ENCODE peak calls at places on chromosomes 2 and 18, in five cellular contexts. One of them, this sample, is unnamed.

GRCh38 chr2:218051908-218052307 is 17.1 kb upstream of the RUFY4 start:
- DNase-seq in cardiac muscle cell: no peak
- DNase-seq in adrenal gland: no peak
- DNase-seq in naive thymus-derived CD4-positive, alpha-beta T cell: no peak
- DNase-seq in thoracic aorta: no peak
- DNase-seq in this sample: no peak

GRCh38 chr18:13775058-13775457 is 48.6 kb downstream of the RNMT start:
- DNase-seq in cardiac muscle cell: no peak
- DNase-seq in adrenal gland: no peak
- DNase-seq in naive thymus-derived CD4-positive, alpha-beta T cell: no peak
- DNase-seq in thoracic aorta: no peak
- DNase-seq in this sample: no peak

GRCh38 chr2:42141687-42142475 is 27.3 kb upstream of the EML4 start:
- DNase-seq in cardiac muscle cell: peak; percentile 30
- DNase-seq in adrenal gland: peak; percentile 73
- DNase-seq in naive thymus-derived CD4-positive, alpha-beta T cell: no peak
- DNase-seq in thoracic aorta: no peak
- DNase-seq in this sample: peak; percentile 63

GRCh38 chr2:118246726-118247125 is 158.5 kb downstream of the INSIG2 start:
- DNase-seq in cardiac muscle cell: no peak
- DNase-seq in adrenal gland: peak; percentile 80
- DNase-seq in naive thymus-derived CD4-positive, alpha-beta T cell: no peak
- DNase-seq in thoracic aorta: no peak
- DNase-seq in this sample: no peak

GRCh38 chr2:60516383-60516811 is 37.1 kb downstream of the BCL11A start:
- DNase-seq in cardiac muscle cell: no peak
- DNase-seq in adrenal gland: peak; percentile 68
- DNase-seq in naive thymus-derived CD4-positive, alpha-beta T cell: no peak
- DNase-seq in thoracic aorta: no peak
- DNase-seq in this sample: no peak

GRCh38 chr2:111028720-111029119 is 92.0 kb upstream of the BCL2L11 start:
- DNase-seq in cardiac muscle cell: no peak
- DNase-seq in adrenal gland: no peak
- DNase-seq in naive thymus-derived CD4-positive, alpha-beta T cell: no peak
- DNase-seq in thoracic aorta: no peak
- DNase-seq in this sample: no peak

GRCh38 chr18:71327443-71328120 is 1038.7 kb downstream of the SOCS6 start:
- DNase-seq in cardiac muscle cell: no peak
- DNase-seq in adrenal gland: no peak
- DNase-seq in naive thymus-derived CD4-positive, alpha-beta T cell: no peak
- DNase-seq in thoracic aorta: no peak
- DNase-seq in this sample: no peak

GRCh38 chr2:232335859-232336215 is 42.7 kb upstream of the ALPP start:
- DNase-seq in cardiac muscle cell: no peak
- DNase-seq in adrenal gland: no peak
- DNase-seq in naive thymus-derived CD4-positive, alpha-beta T cell: no peak
- DNase-seq in thoracic aorta: no peak
- DNase-seq in this sample: no peak

GRCh38 chr2:106886916-106887758 is 1.2 kb upstream of the ST6GAL2 start:
- DNase-seq in cardiac muscle cell: peak; percentile 60
- DNase-seq in adrenal gland: no peak
- DNase-seq in naive thymus-derived CD4-positive, alpha-beta T cell: no peak
- DNase-seq in thoracic aorta: peak; percentile 11
- DNase-seq in this sample: peak; percentile 38

GRCh38 chr18:28834889-28835288 is 658.0 kb upstream of the CDH2 start:
- DNase-seq in cardiac muscle cell: no peak
- DNase-seq in adrenal gland: no peak
- DNase-seq in naive thymus-derived CD4-positive, alpha-beta T cell: no peak
- DNase-seq in thoracic aorta: no peak
- DNase-seq in this sample: no peak

GRCh38 chr2:152738438-152738837 is 20.0 kb downstream of the ARL6IP6 start:
- DNase-seq in cardiac muscle cell: no peak
- DNase-seq in adrenal gland: no peak
- DNase-seq in naive thymus-derived CD4-positive, alpha-beta T cell: no peak
- DNase-seq in thoracic aorta: no peak
- DNase-seq in this sample: no peak

GRCh38 chr2:227767830-227768229 is 22.1 kb downstream of the SCYGR8 start:
- DNase-seq in cardiac muscle cell: no peak
- DNase-seq in adrenal gland: no peak
- DNase-seq in naive thymus-derived CD4-positive, alpha-beta T cell: no peak
- DNase-seq in thoracic aorta: no peak
- DNase-seq in this sample: no peak

GRCh38 chr2:53911434-53912189 is 51.8 kb upstream of the GPR75 start:
- DNase-seq in cardiac muscle cell: peak; percentile 0
- DNase-seq in adrenal gland: no peak
- DNase-seq in naive thymus-derived CD4-positive, alpha-beta T cell: no peak
- DNase-seq in thoracic aorta: no peak
- DNase-seq in this sample: no peak

GRCh38 chr2:198214108-198214736 is 409.8 kb downstream of the PLCL1 start:
- DNase-seq in cardiac muscle cell: no peak
- DNase-seq in adrenal gland: no peak
- DNase-seq in naive thymus-derived CD4-positive, alpha-beta T cell: no peak
- DNase-seq in thoracic aorta: no peak
- DNase-seq in this sample: no peak

GRCh38 chr2:232522014-232522854 is 2.0 kb downstream of the PRSS56 start:
- DNase-seq in cardiac muscle cell: peak; percentile 68
- DNase-seq in adrenal gland: no peak
- DNase-seq in naive thymus-derived CD4-positive, alpha-beta T cell: peak; percentile 31
- DNase-seq in thoracic aorta: no peak
- DNase-seq in this sample: peak; percentile 41

GRCh38 chr2:153543639-153544071 is 65.1 kb upstream of the RPRM start:
- DNase-seq in cardiac muscle cell: peak; percentile 9
- DNase-seq in adrenal gland: no peak
- DNase-seq in naive thymus-derived CD4-positive, alpha-beta T cell: no peak
- DNase-seq in thoracic aorta: no peak
- DNase-seq in this sample: no peak

GRCh38 chr2:153477096-153477555 is 1.4 kb downstream of the RPRM start:
- DNase-seq in cardiac muscle cell: peak; percentile 32
- DNase-seq in adrenal gland: no peak
- DNase-seq in naive thymus-derived CD4-positive, alpha-beta T cell: no peak
- DNase-seq in thoracic aorta: no peak
- DNase-seq in this sample: no peak

GRCh38 chr18:48862116-48862515 is 88.6 kb downstream of the SMAD7 start:
- DNase-seq in cardiac muscle cell: no peak
- DNase-seq in adrenal gland: no peak
- DNase-seq in naive thymus-derived CD4-positive, alpha-beta T cell: no peak
- DNase-seq in thoracic aorta: no peak
- DNase-seq in this sample: no peak

GRCh38 chr18:12606592-12607315 is 51.2 kb downstream of the SPIRE1 start:
- DNase-seq in cardiac muscle cell: no peak
- DNase-seq in adrenal gland: no peak
- DNase-seq in naive thymus-derived CD4-positive, alpha-beta T cell: no peak
- DNase-seq in thoracic aorta: no peak
- DNase-seq in this sample: no peak

GRCh38 chr2:237092920-237093781 is 7.5 kb downstream of the COPS8 start:
- DNase-seq in cardiac muscle cell: peak; percentile 44
- DNase-seq in adrenal gland: peak; percentile 65
- DNase-seq in naive thymus-derived CD4-positive, alpha-beta T cell: no peak
- DNase-seq in thoracic aorta: no peak
- DNase-seq in this sample: no peak

GRCh38 chr2:175836361-175836760 is 165.7 kb downstream of the LNPK start:
- DNase-seq in cardiac muscle cell: no peak
- DNase-seq in adrenal gland: no peak
- DNase-seq in naive thymus-derived CD4-positive, alpha-beta T cell: no peak
- DNase-seq in thoracic aorta: no peak
- DNase-seq in this sample: no peak

GRCh38 chr2:111116016-111116746 is 4.5 kb upstream of the BCL2L11 start:
- DNase-seq in cardiac muscle cell: no peak
- DNase-seq in adrenal gland: no peak
- DNase-seq in naive thymus-derived CD4-positive, alpha-beta T cell: no peak
- DNase-seq in thoracic aorta: no peak
- DNase-seq in this sample: no peak

GRCh38 chr18:76161983-76162382 is 333.1 kb downstream of the ZNF516 start:
- DNase-seq in cardiac muscle cell: no peak
- DNase-seq in adrenal gland: no peak
- DNase-seq in naive thymus-derived CD4-positive, alpha-beta T cell: no peak
- DNase-seq in thoracic aorta: no peak
- DNase-seq in this sample: no peak

GRCh38 chr2:140873915-140874531 is 1256.8 kb downstream of the LRP1B start:
- DNase-seq in cardiac muscle cell: no peak
- DNase-seq in adrenal gland: no peak
- DNase-seq in naive thymus-derived CD4-positive, alpha-beta T cell: no peak
- DNase-seq in thoracic aorta: no peak
- DNase-seq in this sample: no peak

GRCh38 chr2:86833315-86833714 is 28.4 kb downstream of the CD8B start:
- DNase-seq in cardiac muscle cell: no peak
- DNase-seq in adrenal gland: no peak
- DNase-seq in naive thymus-derived CD4-positive, alpha-beta T cell: no peak
- DNase-seq in thoracic aorta: no peak
- DNase-seq in this sample: no peak

GRCh38 chr2:136389809-136390208 is 271.9 kb upstream of the CXCR4 start:
- DNase-seq in cardiac muscle cell: no peak
- DNase-seq in adrenal gland: no peak
- DNase-seq in naive thymus-derived CD4-positive, alpha-beta T cell: no peak
- DNase-seq in thoracic aorta: no peak
- DNase-seq in this sample: no peak

GRCh38 chr2:18626256-18626668 is 36.9 kb upstream of the NT5C1B start:
- DNase-seq in cardiac muscle cell: no peak
- DNase-seq in adrenal gland: no peak
- DNase-seq in naive thymus-derived CD4-positive, alpha-beta T cell: no peak
- DNase-seq in thoracic aorta: no peak
- DNase-seq in this sample: no peak

GRCh38 chr2:97997774-97998392 is 2.1 kb upstream of the TMEM131 start:
- DNase-seq in cardiac muscle cell: no peak
- DNase-seq in adrenal gland: no peak
- DNase-seq in naive thymus-derived CD4-positive, alpha-beta T cell: no peak
- DNase-seq in thoracic aorta: no peak
- DNase-seq in this sample: no peak

GRCh38 chr18:63186520-63186919 is 133.0 kb downstream of the BCL2 start:
- DNase-seq in cardiac muscle cell: no peak
- DNase-seq in adrenal gland: no peak
- DNase-seq in naive thymus-derived CD4-positive, alpha-beta T cell: no peak
- DNase-seq in thoracic aorta: no peak
- DNase-seq in this sample: no peak
- H3K4me1 ChIP-seq in cardiac muscle cell: peaks cover 21% of the 10 kb centered on the region
- H3K4me1 ChIP-seq in adrenal gland: no peaks in the 10 kb centered on the region
- H3K4me1 ChIP-seq in naive thymus-derived CD4-positive, alpha-beta T cell: peaks cover 6% of the 10 kb centered on the region
- H3K4me1 ChIP-seq in thoracic aorta: peaks cover 9% of the 10 kb centered on the region
- H3K4me1 ChIP-seq in this sample: peaks cover 16% of the 10 kb centered on the region

GRCh38 chr2:215506604-215506990 is 70.7 kb upstream of the FN1 start:
- DNase-seq in cardiac muscle cell: no peak
- DNase-seq in adrenal gland: no peak
- DNase-seq in naive thymus-derived CD4-positive, alpha-beta T cell: no peak
- DNase-seq in thoracic aorta: no peak
- DNase-seq in this sample: no peak
- H3K36me3 ChIP-seq in cardiac muscle cell: no peaks in the 10 kb centered on the region
- H3K36me3 ChIP-seq in adrenal gland: no peaks in the 10 kb centered on the region
- H3K36me3 ChIP-seq in naive thymus-derived CD4-positive, alpha-beta T cell: no peaks in the 10 kb centered on the region
- H3K36me3 ChIP-seq in thoracic aorta: no peaks in the 10 kb centered on the region
- H3K36me3 ChIP-seq in this sample: no peaks in the 10 kb centered on the region

GRCh38 chr2:46848446-46848845 is 67.2 kb downstream of the MCFD2 start:
- DNase-seq in cardiac muscle cell: no peak
- DNase-seq in adrenal gland: peak; percentile 66
- DNase-seq in naive thymus-derived CD4-positive, alpha-beta T cell: no peak
- DNase-seq in thoracic aorta: no peak
- DNase-seq in this sample: no peak

GRCh38 chr2:46849080-46849715 is 66.4 kb downstream of the MCFD2 start:
- DNase-seq in cardiac muscle cell: no peak
- DNase-seq in adrenal gland: no peak
- DNase-seq in naive thymus-derived CD4-positive, alpha-beta T cell: no peak
- DNase-seq in thoracic aorta: no peak
- DNase-seq in this sample: no peak

GRCh38 chr2:46850742-46851141 is 64.9 kb downstream of the MCFD2 start:
- DNase-seq in cardiac muscle cell: no peak
- DNase-seq in adrenal gland: peak; percentile 91
- DNase-seq in naive thymus-derived CD4-positive, alpha-beta T cell: no peak
- DNase-seq in thoracic aorta: peak; percentile 39
- DNase-seq in this sample: no peak

GRCh38 chr2:46847726-46848421 is 67.7 kb downstream of the MCFD2 start:
- DNase-seq in cardiac muscle cell: no peak
- DNase-seq in adrenal gland: no peak
- DNase-seq in naive thymus-derived CD4-positive, alpha-beta T cell: no peak
- DNase-seq in thoracic aorta: no peak
- DNase-seq in this sample: no peak

DNA sequence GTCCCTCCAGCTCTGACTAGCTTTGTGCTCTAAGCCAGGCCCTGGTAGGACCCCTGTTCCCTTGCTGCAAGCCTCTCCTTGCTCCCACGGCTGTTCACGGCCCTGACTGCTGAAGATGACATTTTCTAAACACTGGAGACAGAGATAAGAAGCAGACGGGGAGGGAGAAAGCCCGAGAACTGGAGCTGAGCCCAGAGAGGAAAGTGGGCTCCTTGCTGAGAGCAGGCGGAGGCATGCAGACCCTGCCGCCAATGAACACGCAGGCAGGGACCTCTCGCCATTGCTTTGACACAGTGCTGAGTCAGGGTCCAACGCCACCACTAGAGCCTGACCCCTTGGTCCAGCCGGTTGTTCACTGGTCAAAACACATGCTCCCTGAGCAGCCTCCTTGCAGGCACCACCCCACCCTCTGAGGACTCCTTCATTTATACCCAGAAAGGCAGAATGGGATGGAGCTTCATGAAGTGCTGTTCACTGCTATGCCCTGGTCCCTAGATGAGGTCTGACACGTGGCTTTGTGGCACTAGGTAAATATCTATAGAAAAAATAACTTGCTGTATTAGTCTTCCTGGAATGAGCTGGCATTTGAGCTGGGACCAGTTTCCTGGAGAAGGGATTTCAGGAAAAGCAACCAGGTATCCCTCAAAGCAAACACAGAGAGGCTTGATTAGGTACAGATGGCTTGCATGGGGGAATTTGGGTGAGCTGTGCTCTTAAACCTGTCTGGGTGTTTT is 65.7 kb downstream of the MCFD2 start:
- DNase-seq in cardiac muscle cell: peak; percentile 47
- DNase-seq in adrenal gland: peak; percentile 88
- DNase-seq in naive thymus-derived CD4-positive, alpha-beta T cell: no peak
- DNase-seq in thoracic aorta: no peak
- DNase-seq in this sample: peak; percentile 48
- H3K4me1 ChIP-seq in cardiac muscle cell: peaks cover 8% of the 10 kb centered on the region
- H3K4me1 ChIP-seq in adrenal gland: peaks cover 84% of the 10 kb centered on the region
- H3K4me1 ChIP-seq in naive thymus-derived CD4-positive, alpha-beta T cell: no peaks in the 10 kb centered on the region
- H3K4me1 ChIP-seq in thoracic aorta: peaks cover 60% of the 10 kb centered on the region
- H3K4me1 ChIP-seq in this sample: peaks cover 29% of the 10 kb centered on the region

GRCh38 chr2:71148506-71149063 is 18.2 kb downstream of the MPHOSPH10 start:
- DNase-seq in cardiac muscle cell: no peak
- DNase-seq in adrenal gland: no peak
- DNase-seq in naive thymus-derived CD4-positive, alpha-beta T cell: no peak
- DNase-seq in thoracic aorta: no peak
- DNase-seq in this sample: no peak
- H3K36me3 ChIP-seq in cardiac muscle cell: peaks cover 55% of the 10 kb centered on the region
- H3K36me3 ChIP-seq in adrenal gland: peaks cover 68% of the 10 kb centered on the region
- H3K36me3 ChIP-seq in naive thymus-derived CD4-positive, alpha-beta T cell: peaks cover 19% of the 10 kb centered on the region
- H3K36me3 ChIP-seq in thoracic aorta: peaks cover 49% of the 10 kb centered on the region
- H3K36me3 ChIP-seq in this sample: peaks cover 36% of the 10 kb centered on the region

DNA sequence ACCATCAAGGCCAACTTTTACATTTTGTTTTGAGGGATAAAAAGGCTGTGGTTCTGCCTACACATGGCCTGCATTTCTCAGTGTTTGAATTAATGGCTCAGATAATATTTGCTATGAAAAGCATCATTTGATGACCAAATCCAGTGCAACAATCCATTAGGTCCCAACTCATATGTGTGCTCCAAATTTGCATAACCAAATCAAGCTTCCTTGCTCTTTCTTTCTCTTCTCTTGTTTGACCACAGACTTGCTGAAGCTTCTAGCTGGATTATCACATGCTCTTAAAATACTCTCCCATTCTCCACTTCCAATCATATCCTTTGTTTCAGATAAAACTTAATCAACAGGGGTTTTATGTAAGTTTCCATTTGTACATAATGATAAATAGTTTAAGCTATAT is 147.0 kb downstream of the TCF4 start:
- DNase-seq in cardiac muscle cell: no peak
- DNase-seq in adrenal gland: no peak
- DNase-seq in naive thymus-derived CD4-positive, alpha-beta T cell: no peak
- DNase-seq in thoracic aorta: no peak
- DNase-seq in this sample: no peak
- H3K4me1 ChIP-seq in cardiac muscle cell: no peaks in the 10 kb centered on the region
- H3K4me1 ChIP-seq in adrenal gland: no peaks in the 10 kb centered on the region
- H3K4me1 ChIP-seq in naive thymus-derived CD4-positive, alpha-beta T cell: no peaks in the 10 kb centered on the region
- H3K4me1 ChIP-seq in thoracic aorta: no peaks in the 10 kb centered on the region
- H3K4me1 ChIP-seq in this sample: peaks cover 4% of the 10 kb centered on the region

This sample was measured in lung.